ENCODE peak calls at places on chromosomes 5 and 9, in nine cellular contexts. U is AG09309, A is MCF 10A, F is heart left ventricle, S is GM10248, Z is HFFc6, T is cardiac fibroblast, L is tibial artery, V is H9. R is an unnamed sample.

GRCh38 chr9:76528642-76529190 is 69.7 kb downstream of the GCNT1 start:
- DNase-seq in U (no peak), A (no peak), F (no peak), S (no peak), Z (no peak), T (no peak), L (no peak), V (no peak), R (no peak)

GRCh38 chr5:157265714-157266285 is at the start of gene CYFIP2:
- DNase-seq in U (no peak), A (peak), F (peak), S (peak), Z (no peak), T (no peak), L (peak), V (peak), R (peak)

GRCh38 chr9:93587284-93587650 is 10.9 kb downstream of the PHF2 start:
- DNase-seq in U (no peak), A (no peak), F (no peak), S (no peak), Z (no peak), T (no peak), L (peak), V (no peak), R (no peak)

GRCh38 chr9:114754574-114754973 is 51.3 kb downstream of the TNFSF15 start:
- DNase-seq in U (no peak), A (no peak), F (no peak), S (peak), Z (no peak), T (no peak), L (no peak), V (no peak), R (no peak)

GRCh38 chr5:168305281-168305680 is 13.8 kb downstream of the WWC1 start:
- DNase-seq in U (no peak), A (no peak), F (no peak), S (no peak), Z (no peak), T (no peak), L (no peak), V (no peak), R (no peak)

GRCh38 chr5:134555889-134556311 is 30.4 kb downstream of the JADE2 start:
- DNase-seq in U (peak), A (peak), F (peak), S (peak), Z (peak), T (peak), L (peak), V (peak), R (peak)

GRCh38 chr9:7324031-7324654 is 475.4 kb downstream of the DMAC1 start:
- DNase-seq in U (no peak), A (no peak), F (no peak), S (no peak), Z (peak), T (peak), L (no peak), V (no peak), R (no peak)

GRCh38 chr9:91813261-91813795 is 136.7 kb downstream of the ROR2 start:
- DNase-seq in U (no peak), A (no peak), F (no peak), S (no peak), Z (no peak), T (no peak), L (peak), V (no peak), R (no peak)

GRCh38 chr9:98547606-98548005 is 161.1 kb downstream of the GABBR2 start:
- DNase-seq in U (no peak), A (no peak), F (no peak), S (no peak), Z (no peak), T (no peak), L (no peak), V (no peak), R (no peak)

GRCh38 chr5:179163236-179164155 is 103.3 kb downstream of the ZNF354C start:
- DNase-seq in U (no peak), A (no peak), F (no peak), S (no peak), Z (no peak), T (no peak), L (peak), V (peak), R (no peak)

GRCh38 chr9:134328841-134329575 is 2.8 kb downstream of the RXRA start:
- DNase-seq in U (no peak), A (no peak), F (peak), S (no peak), Z (no peak), T (peak), L (peak), V (no peak), R (no peak)

GRCh38 chr9:38634315-38634714 is 13.9 kb upstream of the ANKRD18A start:
- DNase-seq in U (no peak), A (no peak), F (no peak), S (no peak), Z (no peak), T (no peak), L (no peak), V (no peak), R (no peak)

GRCh38 chr9:134968011-134968822 is 50.5 kb upstream of the FCN1 start:
- DNase-seq in U (no peak), A (no peak), F (no peak), S (no peak), Z (no peak), T (peak), L (peak), V (no peak), R (peak)

GRCh38 chr5:158074992-158075769 is 216.2 kb upstream of the CLINT1 start:
- DNase-seq in U (peak), A (peak), F (peak), S (peak), Z (peak), T (peak), L (peak), V (peak), R (peak)

GRCh38 chr5:54985301-54986268 is at the start of gene ESM1:
- DNase-seq in U (peak), A (peak), F (no peak), S (no peak), Z (peak), T (peak), L (no peak), V (no peak), R (no peak)

GRCh38 chr9:127903557-127904475 is 4.4 kb upstream of the ST6GALNAC6 start:
- DNase-seq in U (no peak), A (no peak), F (peak), S (peak), Z (no peak), T (no peak), L (peak), V (peak), R (peak)

GRCh38 chr9:134200730-134201129 is 36.4 kb upstream of the RNU6ATAC start:
- DNase-seq in U (no peak), A (no peak), F (no peak), S (no peak), Z (no peak), T (no peak), L (no peak), V (no peak), R (no peak)

GRCh38 chr5:14595189-14595588 is 13.6 kb downstream of the OTULINL start:
- DNase-seq in U (no peak), A (no peak), F (no peak), S (peak), Z (no peak), T (no peak), L (no peak), V (no peak), R (no peak)

GRCh38 chr9:117929873-117930272 is 225.7 kb downstream of the TLR4 start:
- DNase-seq in U (no peak), A (peak), F (no peak), S (no peak), Z (no peak), T (no peak), L (no peak), V (no peak), R (no peak)

GRCh38 chr5:131277875-131278795 is 14.3 kb downstream of the CDC42SE2 start:
- DNase-seq in U (no peak), A (peak), F (no peak), S (no peak), Z (no peak), T (no peak), L (no peak), V (no peak), R (no peak)

GRCh38 chr9:91060520-91061343 is 259.1 kb downstream of the SYK start:
- DNase-seq in U (peak), A (peak), F (no peak), S (no peak), Z (peak), T (peak), L (no peak), V (no peak), R (no peak)

GRCh38 chr5:137344723-137345322 is 154.3 kb downstream of the SPOCK1 start:
- DNase-seq in U (peak), A (peak), F (no peak), S (peak), Z (peak), T (peak), L (peak), V (peak), R (peak)

GRCh38 chr5:23466401-23466886 is 41.0 kb upstream of the PRDM9 start:
- DNase-seq in U (no peak), A (peak), F (no peak), S (no peak), Z (no peak), T (peak), L (no peak), V (no peak), R (no peak)

GRCh38 chr5:157335534-157336422 is 69.9 kb downstream of the CYFIP2 start:
- DNase-seq in U (peak), A (no peak), F (no peak), S (no peak), Z (peak), T (peak), L (no peak), V (no peak), R (no peak)

DNA sequence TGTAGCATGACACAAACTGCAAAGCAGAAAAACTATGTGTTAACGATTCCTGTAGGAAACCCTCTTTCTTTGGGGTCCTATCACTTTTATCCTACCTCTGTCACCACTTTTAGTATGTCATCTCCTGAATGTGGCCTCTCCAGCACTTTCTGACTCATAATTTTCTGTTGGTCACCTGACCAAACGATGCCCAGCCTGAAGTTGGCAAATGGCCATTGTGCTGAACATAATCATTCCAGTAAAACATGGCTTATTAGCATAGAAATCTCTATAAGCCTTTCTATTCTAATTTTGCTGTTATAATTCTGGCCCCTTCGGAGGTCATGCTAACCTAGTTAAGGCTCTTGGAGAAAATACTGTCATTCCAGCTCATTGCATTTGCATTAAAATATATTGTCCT is 140.4 kb downstream of the NMUR2 start:
- DNase-seq in U (no peak), A (peak), F (no peak), S (no peak), Z (no peak), T (no peak), L (no peak), V (no peak), R (no peak)
- TF ChIP-seq CTCF in U (no peak), A (no peak), F (no peak), S (no peak), Z (no peak), T (no peak), L (no peak), V (no peak), R (no peak)

DNA sequence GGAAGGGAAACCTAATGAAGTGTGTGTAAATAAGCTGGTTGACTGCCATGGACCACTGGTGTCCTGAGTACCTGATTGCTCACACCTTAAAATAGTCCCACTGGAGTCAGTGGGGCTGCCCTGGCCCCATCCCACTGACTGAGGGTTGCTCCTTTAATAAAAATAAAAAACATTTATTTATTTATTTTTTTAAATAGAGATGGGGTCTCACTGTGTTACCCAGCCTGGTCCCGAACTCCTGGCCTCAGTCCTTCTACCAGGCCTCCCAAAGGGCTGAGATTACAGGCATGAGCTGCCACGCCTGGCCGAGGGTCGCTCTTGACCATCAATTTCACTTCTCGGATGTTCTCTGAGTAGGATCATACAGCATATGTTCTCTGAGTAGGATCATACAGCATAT is 394.2 kb upstream of the IRX2 start:
- DNase-seq in U (no peak), A (no peak), F (no peak), S (no peak), Z (no peak), T (no peak), L (no peak), V (no peak), R (no peak)
- TF ChIP-seq CTCF in U (no peak), A (no peak), F (no peak), S (no peak), Z (no peak), T (no peak), L (no peak), V (no peak), R (no peak)

GRCh38 chr9:36866840-36867239 is 167.2 kb downstream of the PAX5 start:
- DNase-seq in U (no peak), A (no peak), F (no peak), S (no peak), Z (no peak), T (no peak), L (no peak), V (no peak), R (no peak)
- TF ChIP-seq CTCF in U (no peak), A (no peak), F (no peak), S (no peak), Z (peak), T (peak), L (no peak), V (peak), R (peak)

GRCh38 chr9:6126377-6126776 is 89.2 kb upstream of the IL33 start:
- DNase-seq in U (no peak), A (no peak), F (no peak), S (no peak), Z (no peak), T (no peak), L (no peak), V (peak), R (no peak)
- TF ChIP-seq CTCF in U (no peak), A (no peak), F (no peak), S (no peak), Z (no peak), T (peak), L (no peak), V (peak), R (no peak)

DNA sequence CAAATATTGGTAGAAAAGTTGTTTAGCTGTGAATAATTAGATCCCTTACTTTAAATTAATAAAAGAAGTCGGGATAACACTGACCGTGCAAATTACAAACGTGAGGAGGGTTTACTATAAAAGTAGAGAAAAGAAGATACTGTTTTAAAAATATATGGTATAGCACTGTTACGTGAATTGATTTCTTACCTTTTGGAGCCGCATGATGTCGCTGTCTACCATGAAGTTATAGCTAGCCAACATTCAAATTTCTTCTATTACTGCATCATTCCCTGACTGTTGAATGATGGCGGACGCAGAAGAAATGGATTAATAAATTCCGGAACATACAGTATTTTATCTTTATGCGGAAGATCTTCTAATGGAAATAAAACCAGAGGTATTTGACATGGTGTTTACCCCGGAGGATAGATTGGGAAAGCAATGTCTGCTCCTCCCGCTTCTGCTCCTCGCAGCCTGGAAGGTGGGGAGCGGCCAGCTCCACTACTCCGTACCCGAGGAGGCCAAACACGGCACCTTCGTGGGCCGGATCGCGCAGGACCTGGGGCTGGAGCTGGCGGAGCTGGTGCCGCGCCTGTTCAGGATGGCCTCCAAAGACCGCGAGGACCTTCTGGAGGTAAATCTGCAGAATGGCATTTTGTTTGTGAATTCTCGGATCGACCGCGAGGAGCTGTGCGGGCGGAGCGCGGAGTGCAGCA is at the start of gene PCDHA6:
- DNase-seq in U (no peak), A (peak), F (no peak), S (no peak), Z (no peak), T (peak), L (no peak), V (no peak), R (no peak)
- TF ChIP-seq CTCF in U (peak), A (peak), F (no peak), S (no peak), Z (no peak), T (no peak), L (no peak), V (peak), R (peak)